ENCODE peak calls at places on chromosomes 13 and 19, in four cellular contexts. V, K, L and Y are unnamed samples.

GRCh38 chr19:13277104-13277809 is 127.0 kb downstream of the IER2 start:
- DNase-seq in K (peak), V (peak), L (peak), Y (peak)

GRCh38 chr13:80840313-80840976 is 499.5 kb upstream of the SPRY2 start:
- DNase-seq in L (peak), K (no peak), V (no peak), Y (no peak)

GRCh38 chr19:23440791-23441190 is 45.5 kb upstream of the ZNF91 start:
- DNase-seq in K (no peak), V (no peak), L (no peak), Y (peak)

GRCh38 chr19:55526216-55527196 is 10.4 kb downstream of the SBK2 start:
- DNase-seq in K (no peak), V (peak), L (peak), Y (no peak)

GRCh38 chr19:33640773-33641172 is 19.0 kb downstream of the CHST8 start:
- DNase-seq in V (no peak), K (no peak), L (no peak), Y (no peak)

GRCh38 chr19:50803633-50804419 is 13.6 kb downstream of the ACP4 start:
- DNase-seq in V (no peak), K (peak), L (no peak), Y (peak)

GRCh38 chr13:79295906-79296564 is 110.0 kb downstream of the RBM26 start:
- DNase-seq in K (no peak), V (peak), L (no peak), Y (no peak)

GRCh38 chr19:14758816-14759215 is 19.5 kb downstream of the ADGRE2 start:
- DNase-seq in K (no peak), V (peak), L (no peak), Y (no peak)

GRCh38 chr13:88042489-88042888 is 371.3 kb downstream of the SLITRK5 start:
- DNase-seq in L (peak), V (peak), K (no peak), Y (no peak)

GRCh38 chr19:13506550-13506878 is 235 bp upstream of the CACNA1A start:
- DNase-seq in V (no peak), K (no peak), L (peak), Y (no peak)

GRCh38 chr19:7197169-7197759 is 97.0 kb downstream of the INSR start:
- DNase-seq in K (peak), V (peak), L (peak), Y (peak)

GRCh38 chr19:54469496-54469934 is 3.6 kb downstream of the CDC42EP5 start:
- DNase-seq in V (peak), L (no peak), K (no peak), Y (no peak)

GRCh38 chr13:113407531-113408393 is 43.8 kb upstream of the GRTP1 start:
- DNase-seq in K (no peak), V (no peak), L (no peak), Y (no peak)

GRCh38 chr19:47499371-47499770 is 15.4 kb upstream of the KPTN start:
- DNase-seq in V (no peak), K (no peak), L (no peak), Y (no peak)

GRCh38 chr13:30464496-30465351 is 1.0 kb downstream of the HMGB1 start:
- DNase-seq in L (peak), V (peak), K (peak), Y (peak)

GRCh38 chr13:39016789-39017188 is 21.1 kb downstream of the PROSER1 start:
- DNase-seq in L (peak), V (peak), K (no peak), Y (no peak)

GRCh38 chr13:91136806-91137205 is 210.7 kb upstream of the MIR17HG start:
- DNase-seq in K (no peak), L (no peak), V (no peak), Y (no peak)

GRCh38 chr19:49859838-49860715 is 7.3 kb downstream of the PNKP start:
- DNase-seq in L (no peak), K (no peak), V (no peak), Y (no peak)

GRCh38 chr19:49119411-49120324 is at the start of gene PPFIA3:
- DNase-seq in K (no peak), V (no peak), L (peak), Y (no peak)

GRCh38 chr13:44193731-44194130 is 179.9 kb upstream of the SERP2 start:
- DNase-seq in K (no peak), V (no peak), L (no peak), Y (no peak)

GRCh38 chr13:107066355-107066754 is 498.4 kb upstream of the ARGLU1 start:
- DNase-seq in K (no peak), L (peak), V (no peak), Y (no peak)

GRCh38 chr19:35885225-35885624 is 15.1 kb downstream of the NFKBID start:
- DNase-seq in K (no peak), L (no peak), V (no peak), Y (no peak)

GRCh38 chr19:8213827-8214672 is 4.9 kb downstream of the CERS4 start:
- DNase-seq in L (no peak), V (no peak), K (no peak), Y (no peak)

GRCh38 chr19:423691-424466 is 14.9 kb upstream of the C2CD4C start:
- DNase-seq in L (no peak), V (no peak), K (no peak), Y (no peak)

GRCh38 chr19:49356382-49356781 is 5.8 kb downstream of the TEAD2 start:
- DNase-seq in K (no peak), V (no peak), L (no peak), Y (no peak)

GRCh38 chr13:32415019-32415418 is 12.9 kb downstream of the N4BP2L1 start:
- DNase-seq in V (peak), K (no peak), L (no peak), Y (no peak)

GRCh38 chr13:112244061-112244460 is 132.1 kb upstream of the SPACA7 start:
- DNase-seq in V (no peak), K (no peak), L (no peak), Y (no peak)

GRCh38 chr19:29596885-29597525 is 9.1 kb upstream of the POP4 start:
- DNase-seq in K (no peak), L (peak), V (peak), Y (no peak)

GRCh38 chr19:20479483-20479882 is 86.1 kb downstream of the ZNF737 start:
- DNase-seq in V (no peak), L (no peak), K (no peak), Y (no peak)

GRCh38 chr19:34474233-34474989 is 7.1 kb upstream of the WTIP start:
- DNase-seq in L (no peak), K (no peak), V (no peak), Y (no peak)

GRCh38 chr13:90547272-90547790 is 800.2 kb upstream of the MIR17HG start:
- DNase-seq in V (no peak), L (no peak), K (no peak), Y (no peak)

GRCh38 chr13:35990196-35990595 is 141.0 kb downstream of the DCLK1 start:
- DNase-seq in K (no peak), L (no peak), V (no peak), Y (no peak)

GRCh38 chr13:91652389-91652788 is 254.0 kb downstream of the GPC5 start:
- DNase-seq in K (no peak), V (peak), L (no peak), Y (no peak)

GRCh38 chr19:6239401-6239844 is 40.4 kb downstream of the MLLT1 start:
- DNase-seq in V (peak), K (no peak), L (peak), Y (no peak)

GRCh38 chr19:8004723-8005513 is 523 bp downstream of the ELAVL1 start:
- DNase-seq in K (no peak), L (peak), V (no peak), Y (no peak)

GRCh38 chr19:50838239-50838638 is 4.9 kb upstream of the KLK15 start:
- DNase-seq in L (no peak), K (no peak), V (no peak), Y (no peak)

GRCh38 chr19:14434157-14434501 is 1.0 kb downstream of the PKN1 start:
- DNase-seq in V (no peak), K (no peak), L (no peak), Y (no peak)

GRCh38 chr19:17292301-17293074 is 10.7 kb downstream of the ABHD8 start:
- DNase-seq in L (peak), V (peak), K (peak), Y (peak)

GRCh38 chr19:17286263-17286662 is 4.6 kb downstream of the ANKLE1 start:
- DNase-seq in K (no peak), L (no peak), V (no peak), Y (no peak)

GRCh38 chr19:17285415-17286135 is 3.9 kb downstream of the ANKLE1 start:
- DNase-seq in L (no peak), V (no peak), K (no peak), Y (no peak)

GRCh38 chr19:17286742-17287141 is 5.0 kb downstream of the ANKLE1 start:
- DNase-seq in K (no peak), L (no peak), V (no peak), Y (no peak)

GRCh38 chr19:17289489-17289888 is 7.8 kb downstream of the ANKLE1 start:
- DNase-seq in V (peak), L (peak), K (no peak), Y (peak)
- H3K4me3 ChIP-seq in V (no peak), L (no peak), K (no peak), Y (no peak)

GRCh38 chr13:98143601-98144500 is 957 bp downstream of the FARP1 start:
- DNase-seq in K (no peak), V (no peak), L (peak), Y (no peak)
- H3K4me3 ChIP-seq in K (no peak), V (peak), L (peak), Y (peak)

GRCh38 chr13:100980171-100980570 is 305.6 kb upstream of the TMTC4 start:
- DNase-seq in V (no peak), K (no peak), L (no peak), Y (no peak)

GRCh38 chr13:100977841-100978240 is 303.2 kb upstream of the TMTC4 start:
- DNase-seq in K (no peak), L (no peak), V (no peak), Y (no peak)

GRCh38 chr13:100976993-100977392 is 302.4 kb upstream of the TMTC4 start:
- DNase-seq in V (no peak), K (no peak), L (no peak), Y (no peak)
- H3K4me3 ChIP-seq in V (no peak), K (no peak), L (no peak), Y (no peak)

GRCh38 chr19:30681162-30681996 is 309.2 kb downstream of the ZNF536 start:
- DNase-seq in K (no peak), V (no peak), L (no peak), Y (no peak)
- H3K4me3 ChIP-seq in K (no peak), V (no peak), L (no peak), Y (no peak)

GRCh38 chr19:42053037-42053935 is 16.7 kb downstream of the GRIK5 start:
- DNase-seq in L (no peak), V (peak), K (no peak), Y (no peak)

GRCh38 chr19:42052241-42052863 is 17.7 kb downstream of the GRIK5 start:
- DNase-seq in K (no peak), L (no peak), V (peak), Y (no peak)

GRCh38 chr19:42051166-42052115 is 18.6 kb downstream of the GRIK5 start:
- DNase-seq in V (peak), L (no peak), K (no peak), Y (no peak)

GRCh38 chr19:42045575-42045974 is 24.4 kb downstream of the GRIK5 start:
- DNase-seq in V (no peak), K (no peak), L (no peak), Y (no peak)

DNA sequence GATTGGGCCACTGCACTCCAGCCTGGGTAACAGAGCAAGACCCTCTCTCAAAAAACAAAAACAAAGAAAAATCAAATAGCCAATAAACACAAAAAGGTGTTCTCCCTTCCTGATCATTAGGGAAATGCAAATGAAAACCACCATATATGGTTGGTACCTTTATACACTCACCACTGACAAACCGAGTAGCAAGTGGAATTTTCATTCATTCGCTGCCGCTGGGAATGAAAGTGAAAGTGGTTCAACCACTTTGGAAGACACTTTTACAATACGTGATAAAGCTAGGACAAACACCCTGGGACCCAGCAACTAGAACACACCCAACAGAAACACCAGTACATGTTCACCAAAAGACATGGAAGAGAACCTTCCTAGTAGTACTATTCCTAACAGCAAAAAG is 21.0 kb downstream of the GRIK5 start:
- DNase-seq in V (peak), L (no peak), K (peak), Y (no peak)
- H3K4me3 ChIP-seq in V (peak), L (no peak), K (no peak), Y (no peak)

GRCh38 chr13:50511877-50512332 is 331.6 kb downstream of the DLEU7 start:
- DNase-seq in L (no peak), V (no peak), K (peak), Y (peak)

GRCh38 chr13:50512602-50513527 is 330.6 kb downstream of the DLEU7 start:
- DNase-seq in L (peak), V (no peak), K (peak), Y (peak)

GRCh38 chr13:50518131-50518530 is 325.4 kb downstream of the DLEU7 start:
- DNase-seq in K (no peak), V (no peak), L (no peak), Y (no peak)

GRCh38 chr13:50513528-50513863 is 330.0 kb downstream of the DLEU7 start:
- DNase-seq in V (no peak), L (no peak), K (no peak), Y (no peak)

DNA sequence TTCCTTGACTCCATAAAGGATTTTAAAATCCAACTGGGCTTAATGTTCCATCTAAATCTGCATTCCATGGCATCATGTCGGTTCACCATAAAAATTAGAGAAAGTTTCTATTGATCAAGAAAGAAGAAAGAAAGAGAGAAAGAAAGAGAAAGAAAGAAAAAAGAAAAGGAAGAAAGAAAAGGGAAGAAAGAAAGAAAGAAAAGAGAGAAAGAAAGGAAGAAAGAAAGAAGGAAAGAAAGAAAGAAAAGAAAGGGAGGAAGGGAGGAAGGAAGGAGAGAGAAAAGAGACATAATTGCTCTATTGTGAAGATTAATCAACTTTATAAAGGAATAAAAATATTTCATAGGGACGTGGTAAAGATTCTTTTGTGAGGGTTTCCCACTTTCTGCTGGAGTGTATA is 329.2 kb downstream of the DLEU7 start:
- DNase-seq in V (no peak), K (no peak), L (no peak), Y (no peak)
- H3K4me3 ChIP-seq in V (no peak), K (no peak), L (no peak), Y (no peak)